ENCODE peak calls at places on chromosomes 1 and 21, in six cellular contexts. Q, O, P, X, F and B are unnamed samples.

GRCh38 chr1:16625497-16626408 is 12.4 kb upstream of the NBPF1 start:
- DNase-seq in F (peak), O (no peak), X (no peak), P (no peak), Q (no peak), B (peak)

GRCh38 chr1:97050501-97050900 is 328.9 kb downstream of the PTBP2 start:
- DNase-seq in F (no peak), O (no peak), X (no peak), Q (peak), P (peak), B (no peak)

GRCh38 chr21:27422435-27422834 is 455.5 kb upstream of the ADAMTS5 start:
- DNase-seq in Q (no peak), P (no peak), F (no peak), O (no peak), X (no peak), B (no peak)

GRCh38 chr1:75548721-75549480 is 62.0 kb downstream of the SLC44A5 start:
- DNase-seq in O (no peak), X (no peak), Q (no peak), F (no peak), P (peak), B (no peak)

GRCh38 chr21:46052703-46053651 is 44.9 kb upstream of the COL6A2 start:
- DNase-seq in F (peak), P (peak), X (peak), Q (no peak), O (no peak), B (no peak)

GRCh38 chr1:8903908-8904650 is 25.6 kb upstream of the ENO1 start:
- DNase-seq in X (no peak), P (peak), F (peak), Q (peak), O (peak), B (no peak)

GRCh38 chr1:160399544-160400283 is 650 bp upstream of the VANGL2 start:
- DNase-seq in F (no peak), O (no peak), Q (no peak), P (no peak), X (no peak), B (no peak)

GRCh38 chr1:37858931-37859506 is 373 bp downstream of the MTF1 start:
- DNase-seq in X (peak), O (no peak), P (peak), Q (no peak), F (no peak), B (no peak)